ENCODE peak calls at places on chromosome 7, in seven cellular contexts. V is cardiac muscle cell, C is nucleus accumbens, N is prostate gland, Y is HTR-8/SVneo, Q is LoVo, T is esophagus squamous epithelium. P is an unnamed sample.
A peak's percentile ranks its signal among the peaks of the same experiment; 100 is the strongest.

GRCh38 chr7:99842926-99843325 is 15.1 kb downstream of the CYP3A43 start:
- DNase-seq in V (no peak), C (no peak), N (no peak), Y (no peak), Q (no peak), T (no peak), P (no peak)

GRCh38 chr7:116797611-116798010 is 64.8 kb upstream of the CAPZA2 start:
- DNase-seq in V (no peak), C (no peak), N (no peak), Y (no peak), Q (peak; percentile 53), T (no peak), P (no peak)

GRCh38 chr7:135801045-135801693 is 52.6 kb upstream of the FAM180A start:
- DNase-seq in V (peak; percentile 82), C (no peak), N (peak; percentile 44), Y (peak; percentile 59), Q (peak; percentile 75), T (no peak), P (no peak)

GRCh38 chr7:108408294-108409004 is 47.8 kb downstream of the NRCAM start:
- DNase-seq in V (no peak), C (no peak), N (no peak), Y (no peak), Q (no peak), T (no peak), P (no peak)

GRCh38 chr7:30412810-30413504 is 65.6 kb downstream of the NOD1 start:
- DNase-seq in V (peak; percentile 92), C (no peak), N (peak; percentile 55), Y (peak; percentile 73), Q (peak; percentile 75), T (no peak), P (no peak)

GRCh38 chr7:93574646-93575554 is at the start of gene CALCR:
- DNase-seq in V (no peak), C (no peak), N (no peak), Y (no peak), Q (no peak), T (no peak), P (peak; percentile 40)

GRCh38 chr7:34107306-34107705 is 202.0 kb downstream of the BMPER start:
- DNase-seq in V (peak; percentile 86), C (no peak), N (no peak), Y (no peak), Q (no peak), T (no peak), P (no peak)

GRCh38 chr7:128883622-128884549 is 21.2 kb downstream of the ATP6V1F start:
- DNase-seq in V (peak; percentile 80), C (peak; percentile 43), N (peak; percentile 64), Y (peak; percentile 85), Q (peak; percentile 80), T (peak; percentile 13), P (peak; percentile 90)

GRCh38 chr7:155007947-155008346 is 5.0 kb upstream of the PAXIP1 start:
- DNase-seq in V (peak; percentile 8), C (no peak), N (no peak), Y (no peak), Q (no peak), T (no peak), P (peak; percentile 48)

GRCh38 chr7:30503273-30504212 is 1.1 kb downstream of the GGCT start:
- DNase-seq in V (peak; percentile 6), C (no peak), N (no peak), Y (no peak), Q (no peak), T (no peak), P (no peak)

GRCh38 chr7:24722386-24723177 is 34.7 kb downstream of the GSDME start:
- DNase-seq in V (peak; percentile 72), C (no peak), N (no peak), Y (peak; percentile 47), Q (no peak), T (no peak), P (no peak)

GRCh38 chr7:128833939-128834310 is 3.7 kb downstream of the FLNC start:
- DNase-seq in V (peak; percentile 65), C (no peak), N (no peak), Y (no peak), Q (no peak), T (no peak), P (no peak)

GRCh38 chr7:44706788-44707557 is 41.7 kb upstream of the ZMIZ2 start:
- DNase-seq in V (no peak), C (no peak), N (no peak), Y (no peak), Q (no peak), T (no peak), P (no peak)

GRCh38 chr7:139522830-139523198 is 671 bp upstream of the CLEC2L start:
- DNase-seq in V (no peak), C (no peak), N (no peak), Y (no peak), Q (no peak), T (no peak), P (no peak)

GRCh38 chr7:150845471-150845870 is 6.8 kb upstream of the AOC1 start:
- DNase-seq in V (peak; percentile 2), C (peak; percentile 27), N (no peak), Y (no peak), Q (no peak), T (no peak), P (no peak)

GRCh38 chr7:128783143-128783799 is 7.7 kb upstream of the OPN1SW start:
- DNase-seq in V (peak; percentile 95), C (peak; percentile 40), N (peak; percentile 25), Y (no peak), Q (no peak), T (no peak), P (no peak)

GRCh38 chr7:47329320-47329926 is 252.5 kb downstream of the TNS3 start:
- DNase-seq in V (no peak), C (no peak), N (no peak), Y (no peak), Q (no peak), T (no peak), P (no peak)

GRCh38 chr7:147485660-147486210 is 1104.8 kb upstream of the C7orf33 start:
- DNase-seq in V (no peak), C (no peak), N (no peak), Y (no peak), Q (no peak), T (no peak), P (no peak)

GRCh38 chr7:25720427-25720826 is 431.6 kb upstream of the NFE2L3 start:
- DNase-seq in V (peak; percentile 23), C (no peak), N (no peak), Y (no peak), Q (peak; percentile 17), T (no peak), P (no peak)

GRCh38 chr7:126715076-126715475 is 537.7 kb downstream of the GRM8 start:
- DNase-seq in V (no peak), C (no peak), N (no peak), Y (no peak), Q (no peak), T (no peak), P (no peak)

GRCh38 chr7:129665013-129665401 is 53.5 kb downstream of the NRF1 start:
- DNase-seq in V (peak; percentile 96), C (no peak), N (no peak), Y (peak; percentile 61), Q (peak; percentile 74), T (no peak), P (no peak)

GRCh38 chr7:131623154-131623553 is 66.7 kb upstream of the PODXL start:
- DNase-seq in V (peak; percentile 74), C (no peak), N (no peak), Y (no peak), Q (no peak), T (no peak), P (no peak)

GRCh38 chr7:26087321-26088091 is 64.5 kb upstream of the NFE2L3 start:
- DNase-seq in V (no peak), C (no peak), N (peak; percentile 35), Y (no peak), Q (no peak), T (no peak), P (no peak)

GRCh38 chr7:50471970-50472369 is 21.8 kb upstream of the FIGNL1 start:
- DNase-seq in V (no peak), C (no peak), N (no peak), Y (no peak), Q (no peak), T (no peak), P (no peak)

GRCh38 chr7:11707606-11708193 is 124.3 kb downstream of the THSD7A start:
- DNase-seq in V (peak; percentile 29), C (no peak), N (no peak), Y (no peak), Q (no peak), T (no peak), P (no peak)

GRCh38 chr7:7333610-7334009 is 151.3 kb downstream of the C1GALT1 start:
- DNase-seq in V (no peak), C (no peak), N (no peak), Y (no peak), Q (no peak), T (no peak), P (no peak)

GRCh38 chr7:158030071-158030470 is 557.6 kb downstream of the PTPRN2 start:
- DNase-seq in V (no peak), C (no peak), N (no peak), Y (no peak), Q (no peak), T (no peak), P (no peak)

GRCh38 chr7:108014747-108015682 is 12.1 kb upstream of the LAMB1 start:
- DNase-seq in V (peak; percentile 70), C (no peak), N (no peak), Y (no peak), Q (peak; percentile 82), T (no peak), P (no peak)

GRCh38 chr7:151871189-151871735 is 5.7 kb downstream of the PRKAG2 start:
- DNase-seq in V (no peak), C (no peak), N (no peak), Y (no peak), Q (no peak), T (no peak), P (no peak)

GRCh38 chr7:46356365-46356764 is 435.3 kb upstream of the IGFBP3 start:
- DNase-seq in V (peak; percentile 16), C (no peak), N (no peak), Y (no peak), Q (no peak), T (no peak), P (no peak)

GRCh38 chr7:158255156-158255555 is 332.5 kb downstream of the PTPRN2 start:
- DNase-seq in V (no peak), C (no peak), N (no peak), Y (no peak), Q (no peak), T (no peak), P (peak; percentile 7)

GRCh38 chr7:67551027-67551426 is 554.4 kb downstream of the TYW1 start:
- DNase-seq in V (no peak), C (no peak), N (peak; percentile 7), Y (no peak), Q (no peak), T (no peak), P (no peak)

GRCh38 chr7:80410081-80410480 is 101.8 kb downstream of the GNAT3 start:
- DNase-seq in V (peak; percentile 6), C (no peak), N (no peak), Y (no peak), Q (no peak), T (no peak), P (no peak)

GRCh38 chr7:106143711-106144347 is 31.7 kb upstream of the SYPL1 start:
- DNase-seq in V (no peak), C (no peak), N (no peak), Y (no peak), Q (no peak), T (no peak), P (peak; percentile 69)

GRCh38 chr7:113698556-113699220 is 220.1 kb downstream of the PPP1R3A start:
- DNase-seq in V (peak; percentile 46), C (no peak), N (no peak), Y (no peak), Q (peak; percentile 38), T (no peak), P (no peak)

GRCh38 chr7:139909379-139910050 is 80.5 kb downstream of the TBXAS1 start:
- DNase-seq in V (peak; percentile 77), C (no peak), N (no peak), Y (no peak), Q (no peak), T (no peak), P (no peak)